ENCODE peak calls at places on chromosomes 6 and 20, in six cellular contexts. U is A549, F is neural progenitor cell, Z is stomach, H is AG04449, P is body of pancreas. D is an unnamed sample.

GRCh38 chr20:63837475-63837874 is 6.4 kb upstream of the ZBTB46 start:
- DNase-seq in Z (no peak), P (no peak), H (no peak), U (no peak), F (no peak), D (no peak)

GRCh38 chr6:1701668-1702353 is 92.1 kb downstream of the FOXC1 start:
- DNase-seq in H (peak), F (peak), Z (no peak), U (no peak), P (no peak), D (peak)

GRCh38 chr20:32036716-32037355 is 15.2 kb upstream of the HCK start:
- DNase-seq in P (no peak), F (no peak), Z (no peak), H (no peak), U (no peak), D (no peak)

GRCh38 chr20:53636725-53637097 is 43.1 kb upstream of the ZNF217 start:
- DNase-seq in U (no peak), H (no peak), P (no peak), Z (no peak), F (no peak), D (no peak)

GRCh38 chr6:110048221-110048875 is 70.2 kb downstream of the GPR6 start:
- DNase-seq in U (no peak), Z (no peak), P (no peak), F (no peak), H (no peak), D (no peak)

GRCh38 chr6:21999012-21999528 is 297.8 kb downstream of the PRL start:
- DNase-seq in P (no peak), U (no peak), F (no peak), Z (no peak), H (no peak), D (peak)

GRCh38 chr20:46674253-46675083 is 14.8 kb downstream of the TP53RK start:
- DNase-seq in H (no peak), P (no peak), U (no peak), Z (no peak), F (peak), D (no peak)

GRCh38 chr6:168709991-168710390 is 269.0 kb downstream of the SMOC2 start:
- DNase-seq in P (no peak), H (no peak), Z (no peak), U (no peak), F (no peak), D (no peak)

GRCh38 chr6:4788953-4789584 is 12.9 kb downstream of the CDYL start:
- DNase-seq in Z (no peak), P (no peak), F (peak), U (no peak), H (no peak), D (no peak)

GRCh38 chr20:650954-651353 is 2.0 kb downstream of the SRXN1 start:
- DNase-seq in F (no peak), Z (no peak), P (no peak), H (no peak), U (peak), D (no peak)

GRCh38 chr6:124960757-124961467 is 1.3 kb upstream of the RNF217 start:
- DNase-seq in Z (no peak), U (no peak), H (no peak), F (no peak), P (no peak), D (no peak)

GRCh38 chr6:22251331-22251730 is 45.5 kb downstream of the PRL start:
- DNase-seq in F (no peak), U (peak), H (peak), P (no peak), Z (no peak), D (no peak)

GRCh38 chr6:83467620-83468036 is 36.8 kb upstream of the ME1 start:
- DNase-seq in P (peak), U (no peak), H (no peak), Z (no peak), F (no peak), D (no peak)

GRCh38 chr20:5786930-5787826 is 37.0 kb downstream of the SHLD1 start:
- DNase-seq in F (no peak), Z (no peak), U (peak), H (no peak), P (peak), D (peak)

GRCh38 chr20:13464702-13465101 is 174.0 kb downstream of the TASP1 start:
- DNase-seq in U (no peak), F (no peak), H (no peak), Z (no peak), P (no peak), D (no peak)

GRCh38 chr6:44439270-44440045 is 52.0 kb downstream of the CDC5L start:
- DNase-seq in P (no peak), Z (no peak), H (no peak), F (no peak), U (no peak), D (no peak)

GRCh38 chr6:1029196-1029595 is 282.7 kb upstream of the FOXQ1 start:
- DNase-seq in P (no peak), Z (no peak), F (no peak), H (no peak), U (no peak), D (no peak)

GRCh38 chr6:134372603-134373281 is 54.8 kb upstream of the SGK1 start:
- DNase-seq in H (no peak), U (peak), Z (peak), P (peak), F (no peak), D (no peak)

GRCh38 chr6:52233975-52234823 is 10.1 kb downstream of the IL17F start:
- DNase-seq in P (peak), U (peak), F (peak), Z (peak), H (peak), D (peak)

GRCh38 chr6:37919417-37920157 is 100.1 kb downstream of the ZFAND3 start:
- DNase-seq in H (peak), Z (no peak), P (no peak), U (no peak), F (no peak), D (no peak)

GRCh38 chr6:108921547-108922331 is 73.5 kb downstream of the ARMC2 start:
- DNase-seq in U (no peak), Z (no peak), P (peak), H (no peak), F (no peak), D (no peak)

GRCh38 chr6:159691963-159692287 is 1.1 kb downstream of the SOD2 start:
- DNase-seq in Z (no peak), P (no peak), F (no peak), H (no peak), U (no peak), D (no peak)

GRCh38 chr6:33424855-33425667 is 5.2 kb downstream of the SYNGAP1 start:
- DNase-seq in H (no peak), U (no peak), Z (no peak), P (no peak), F (peak), D (no peak)

GRCh38 chr6:155452576-155452975 is 3.1 kb downstream of the NOX3 start:
- DNase-seq in P (no peak), H (no peak), F (no peak), U (no peak), Z (no peak), D (no peak)

GRCh38 chr6:105485456-105485855 is 82.6 kb upstream of the PREP start:
- DNase-seq in Z (no peak), F (peak), H (no peak), P (no peak), U (no peak), D (no peak)

GRCh38 chr6:142833054-142833453 is 111.9 kb downstream of the HIVEP2 start:
- DNase-seq in H (peak), P (no peak), U (peak), Z (no peak), F (no peak), D (no peak)

GRCh38 chr6:3850451-3851203 is 1.5 kb downstream of the FAM50B start:
- DNase-seq in U (no peak), F (no peak), Z (no peak), P (no peak), H (no peak), D (no peak)

GRCh38 chr20:51995551-51995951 is 193.2 kb upstream of the SALL4 start:
- DNase-seq in U (no peak), H (no peak), P (no peak), F (no peak), Z (no peak), D (no peak)

GRCh38 chr20:38764563-38765355 is 16.5 kb downstream of the ACTR5 start:
- DNase-seq in F (no peak), P (peak), U (peak), Z (peak), H (peak), D (peak)

GRCh38 chr6:42378536-42378935 is 73.2 kb downstream of the TRERF1 start:
- DNase-seq in H (no peak), U (no peak), P (no peak), Z (no peak), F (no peak), D (no peak)

GRCh38 chr20:50259705-50260479 is 69.3 kb downstream of the CEBPB start:
- DNase-seq in U (no peak), Z (no peak), F (no peak), P (no peak), H (no peak), D (no peak)

DNA sequence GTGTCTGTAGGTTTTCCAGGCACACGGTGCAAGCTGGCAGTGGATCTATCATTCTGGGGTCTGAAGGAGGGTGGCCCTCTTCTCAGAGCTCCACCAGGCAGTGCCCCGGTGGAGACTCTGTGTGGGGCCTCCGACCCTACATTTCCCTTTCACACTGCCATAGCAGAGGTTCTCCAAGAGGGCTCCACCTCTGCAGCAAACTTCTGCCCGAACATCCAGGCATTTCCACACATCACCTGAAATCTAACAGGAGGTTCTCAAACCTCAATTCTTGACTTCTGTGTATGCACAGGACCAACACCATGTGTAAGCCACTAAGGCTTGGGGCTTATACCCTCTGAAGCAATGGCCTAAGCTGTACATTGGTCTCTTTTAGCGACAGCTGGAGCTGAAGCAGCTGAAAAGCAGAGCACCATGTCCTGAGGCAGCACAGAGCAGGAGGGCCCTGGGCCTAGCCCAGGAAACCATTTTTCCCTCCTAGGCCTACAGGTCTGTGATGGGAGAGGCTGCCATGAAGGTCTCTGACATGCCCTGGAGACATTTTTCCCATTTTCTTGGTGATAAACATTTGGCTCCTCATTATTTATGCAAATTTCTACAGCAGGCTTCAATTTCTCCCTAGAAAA is 253.3 kb downstream of the ERMARD start:
- DNase-seq in H (no peak), U (no peak), F (no peak), P (no peak), Z (no peak), D (no peak)
- TF ChIP-seq CTCF in H (no peak), U (no peak), F (no peak), P (no peak), Z (no peak), D (no peak)

GRCh38 chr20:44187763-44188709 is 1.0 kb upstream of the JPH2 start:
- DNase-seq in F (no peak), P (peak), Z (no peak), H (no peak), U (no peak), D (no peak)
- H3K4me3 ChIP-seq in F (no peak), P (no peak), Z (peak), H (peak), U (peak), D (peak)

DNA sequence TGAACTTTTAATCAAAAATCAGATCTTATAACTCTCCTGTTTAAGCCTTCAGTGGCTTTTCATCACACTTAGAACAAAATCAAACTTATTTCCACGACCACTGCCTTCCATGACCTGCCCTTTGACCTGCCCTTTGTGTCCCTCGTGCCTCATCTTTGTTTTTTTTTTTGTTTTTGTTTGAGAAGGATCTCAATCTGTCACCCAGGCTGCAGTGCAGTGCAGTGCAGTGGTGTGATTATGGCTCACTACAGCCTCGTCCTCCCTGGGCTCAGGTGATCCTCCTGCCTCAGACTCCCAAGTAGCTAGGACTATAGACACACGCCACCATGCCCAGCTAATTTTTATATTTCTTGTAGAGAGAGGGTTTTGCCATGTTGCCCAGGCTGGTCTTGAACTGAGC is 86.8 kb downstream of the CNBD2 start:
- DNase-seq in U (no peak), H (no peak), Z (no peak), P (no peak), F (no peak), D (no peak)
- TF ChIP-seq CTCF in U (no peak), H (no peak), Z (no peak), P (no peak), F (no peak), D (no peak)

GRCh38 chr20:45085289-45085688 is 15.6 kb downstream of the KCNS1 start:
- DNase-seq in F (no peak), H (no peak), Z (no peak), P (no peak), U (no peak), D (no peak)
- H3K4me3 ChIP-seq in F (no peak), H (no peak), Z (no peak), P (no peak), U (no peak), D (no peak)

DNA sequence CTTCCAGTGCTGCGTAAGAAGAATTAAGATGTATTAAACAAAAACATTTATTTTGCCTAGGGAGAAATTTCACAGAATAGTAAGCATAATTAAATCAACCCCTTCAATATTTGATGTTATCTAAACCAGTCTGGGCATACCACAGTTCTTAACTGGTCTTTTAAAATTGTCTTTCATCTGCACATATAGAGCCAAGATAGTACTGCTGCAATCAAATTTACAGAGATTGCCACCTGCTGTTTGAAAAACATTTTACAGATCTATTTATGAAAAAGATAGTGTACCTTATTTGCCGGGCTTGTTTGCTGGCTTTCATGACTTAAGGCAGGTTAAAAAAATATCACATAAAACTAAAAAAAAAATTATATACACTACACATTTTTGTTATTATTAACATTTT is 323.2 kb downstream of the ADGRB3 start:
- DNase-seq in Z (no peak), H (no peak), P (no peak), U (peak), F (no peak), D (peak)
- TF ChIP-seq CTCF in Z (no peak), H (no peak), P (no peak), U (peak), F (no peak), D (peak)

GRCh38 chr6:106631356-106631755 is 2.0 kb downstream of the QRSL1 start:
- DNase-seq in F (no peak), P (peak), H (no peak), U (no peak), Z (no peak), D (no peak)
- H3K4me3 ChIP-seq in F (no peak), P (no peak), H (no peak), U (no peak), Z (no peak), D (no peak)